ENCODE peak calls at places on chromosomes 2 and 18, in ten cellular contexts. H is transverse colon, A is foreskin keratinocyte, G is psoas muscle, V is keratinocyte, J is suprapubic skin, L is hepatocyte, B is tibial artery, U is stomach, D is upper lobe of right lung. F is an unnamed sample.

GRCh38 chr2:205087862-205088261 is 542.6 kb downstream of the PARD3B start:
- DNase-seq in H (no peak), A (no peak), G (no peak), V (no peak), J (no peak), L (no peak), B (no peak), U (no peak), D (no peak), F (no peak)

GRCh38 chr2:163733301-163733938 is 2.4 kb downstream of the FIGN start:
- DNase-seq in H (no peak), A (no peak), G (no peak), V (no peak), J (no peak), L (no peak), B (no peak), U (no peak), D (no peak), F (no peak)

GRCh38 chr2:45533771-45534170 is 77.3 kb downstream of the SRBD1 start:
- DNase-seq in H (no peak), A (no peak), G (no peak), V (no peak), J (no peak), L (no peak), B (no peak), U (no peak), D (no peak), F (no peak)

GRCh38 chr2:57598552-57598951 is 448.1 kb upstream of the VRK2 start:
- DNase-seq in H (no peak), A (no peak), G (no peak), V (no peak), J (no peak), L (no peak), B (no peak), U (no peak), D (no peak), F (no peak)

GRCh38 chr18:56158676-56159075 is 479.7 kb downstream of the TXNL1 start:
- DNase-seq in H (no peak), A (no peak), G (no peak), V (no peak), J (no peak), L (no peak), B (no peak), U (no peak), D (no peak), F (no peak)

GRCh38 chr2:20611077-20611843 is 39.6 kb downstream of the HS1BP3 start:
- DNase-seq in H (peak; percentile 58), A (no peak), G (peak; percentile 66), V (no peak), J (peak; percentile 82), L (peak; percentile 69), B (peak; percentile 93), U (peak; percentile 71), D (peak; percentile 78), F (no peak)

GRCh38 chr2:223060201-223060825 is 8.3 kb downstream of the KCNE4 start:
- DNase-seq in H (no peak), A (no peak), G (no peak), V (no peak), J (no peak), L (no peak), B (no peak), U (no peak), D (no peak), F (no peak)

GRCh38 chr2:235510305-235510704 is 16.5 kb downstream of the AGAP1 start:
- DNase-seq in H (peak; percentile 59), A (no peak), G (no peak), V (no peak), J (no peak), L (peak; percentile 21), B (no peak), U (no peak), D (no peak), F (no peak)

GRCh38 chr2:41965886-41966285 is 81.9 kb upstream of the PKDCC start:
- DNase-seq in H (peak; percentile 20), A (no peak), G (peak; percentile 59), V (no peak), J (no peak), L (no peak), B (peak; percentile 83), U (no peak), D (no peak), F (no peak)

GRCh38 chr2:177843188-177843587 is 229.4 kb downstream of the PDE11A start:
- DNase-seq in H (no peak), A (no peak), G (no peak), V (no peak), J (no peak), L (no peak), B (no peak), U (no peak), D (no peak), F (no peak)

GRCh38 chr2:101124684-101125366 is 26.4 kb downstream of the TBC1D8 start:
- DNase-seq in H (peak; percentile 71), A (peak; percentile 84), G (peak; percentile 82), V (peak; percentile 90), J (no peak), L (peak; percentile 81), B (peak; percentile 83), U (peak; percentile 78), D (peak; percentile 70), F (peak; percentile 72)

GRCh38 chr2:49255325-49256023 is 101.2 kb upstream of the FSHR start:
- DNase-seq in H (no peak), A (no peak), G (no peak), V (no peak), J (no peak), L (peak; percentile 10), B (no peak), U (no peak), D (no peak), F (no peak)

GRCh38 chr18:36843199-36843598 is 14.3 kb downstream of the KIAA1328 start:
- DNase-seq in H (no peak), A (no peak), G (no peak), V (no peak), J (no peak), L (no peak), B (no peak), U (no peak), D (no peak), F (no peak)

GRCh38 chr2:64019083-64019974 is at the start of gene VPS54:
- DNase-seq in H (peak; percentile 63), A (no peak), G (peak; percentile 70), V (no peak), J (peak; percentile 82), L (peak; percentile 86), B (peak; percentile 58), U (peak; percentile 59), D (peak; percentile 86), F (no peak)

GRCh38 chr2:174965992-174966789 is 39.0 kb downstream of the CHN1 start:
- DNase-seq in H (no peak), A (no peak), G (no peak), V (no peak), J (no peak), L (no peak), B (no peak), U (no peak), D (no peak), F (no peak)

GRCh38 chr18:77822552-77823138 is 573.0 kb downstream of the GALR1 start:
- DNase-seq in H (no peak), A (no peak), G (no peak), V (no peak), J (no peak), L (no peak), B (no peak), U (no peak), D (no peak), F (no peak)
- H3K27me3 ChIP-seq in H (no peaks in the 10 kb centered on the region), A (no peaks in the 10 kb centered on the region), G (no peaks in the 10 kb centered on the region), V (no peaks in the 10 kb centered on the region), J (no peaks in the 10 kb centered on the region), L (no peaks in the 10 kb centered on the region), B (no peaks in the 10 kb centered on the region), U (no peaks in the 10 kb centered on the region), D (no peaks in the 10 kb centered on the region), F (no peaks in the 10 kb centered on the region)

DNA sequence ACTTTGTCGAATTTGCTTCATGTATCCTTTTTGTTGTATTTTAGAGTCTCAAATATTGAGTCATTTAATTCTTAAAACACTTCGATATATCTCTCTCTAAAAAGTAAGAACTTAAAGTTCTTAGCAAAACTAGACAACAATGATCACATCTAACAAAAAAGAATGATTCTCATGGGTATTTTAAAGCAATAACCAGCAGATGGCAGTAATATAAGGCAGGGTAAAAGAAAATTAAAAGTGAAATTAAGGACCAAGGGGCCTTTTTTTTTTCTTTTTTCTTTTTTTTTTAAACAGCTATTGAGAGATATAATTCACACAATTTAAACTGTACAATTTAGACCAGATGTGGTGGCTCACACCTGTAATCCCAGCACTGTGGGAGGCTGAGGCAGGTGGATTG is 9.9 kb upstream of the AOX1 start:
- DNase-seq in H (no peak), A (no peak), G (no peak), V (no peak), J (no peak), L (no peak), B (no peak), U (no peak), D (no peak), F (no peak)
- TF ChIP-seq CTCF in H (peak; percentile 46), A (peak; percentile 60), G (peak; percentile 20), V (no peak), J (peak; percentile 14), L (peak; percentile 38), B (no peak), U (no peak), D (peak; percentile 45), F (peak; percentile 20)

DNA sequence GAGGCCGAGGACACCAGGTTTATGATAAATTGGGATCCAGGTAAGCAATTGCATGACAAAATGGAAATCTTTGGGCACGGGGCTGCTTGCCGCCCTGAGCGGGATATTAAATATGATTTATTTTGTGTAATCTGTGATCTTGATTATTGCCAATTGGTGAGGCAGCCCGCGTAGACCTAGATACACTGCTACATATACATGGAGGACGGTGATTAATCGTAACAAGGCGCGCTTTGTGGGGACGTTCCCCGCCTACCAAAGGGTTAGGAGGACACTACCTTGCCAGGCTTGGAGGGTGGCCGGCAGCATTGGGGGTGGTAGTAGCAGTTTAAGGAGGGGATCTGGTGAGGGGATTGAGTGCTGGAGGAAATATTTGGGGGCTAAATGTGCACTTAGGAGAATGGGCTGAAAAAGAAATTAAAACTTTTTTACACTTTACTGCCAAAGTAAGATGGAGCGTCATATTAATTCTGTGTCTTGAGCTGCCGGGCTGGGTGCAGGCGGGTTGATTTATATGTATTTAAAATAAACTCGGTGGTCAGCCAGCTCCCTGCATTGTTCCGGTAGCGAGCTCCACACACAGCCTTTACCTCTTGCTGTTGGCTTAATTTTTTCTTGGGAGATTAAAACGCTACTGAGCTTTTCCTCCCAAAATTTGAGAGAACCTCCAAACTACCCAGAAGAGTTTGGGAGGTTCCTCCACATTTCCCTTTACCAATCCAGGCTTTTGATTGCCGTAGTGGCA is 4.1 kb downstream of the HOXD3 start:
- DNase-seq in H (no peak), A (no peak), G (no peak), V (no peak), J (no peak), L (no peak), B (no peak), U (no peak), D (no peak), F (no peak)
- H3K27me3 ChIP-seq in H (peaks cover 98% of the 10 kb centered on the region), A (peaks cover 100% of the 10 kb centered on the region), G (peaks cover 8% of the 10 kb centered on the region), V (peaks cover 98% of the 10 kb centered on the region), J (peaks cover 99% of the 10 kb centered on the region), L (peaks cover 100% of the 10 kb centered on the region), B (peaks cover 90% of the 10 kb centered on the region), U (peaks cover 100% of the 10 kb centered on the region), D (peaks cover 100% of the 10 kb centered on the region), F (no peaks in the 10 kb centered on the region)

DNA sequence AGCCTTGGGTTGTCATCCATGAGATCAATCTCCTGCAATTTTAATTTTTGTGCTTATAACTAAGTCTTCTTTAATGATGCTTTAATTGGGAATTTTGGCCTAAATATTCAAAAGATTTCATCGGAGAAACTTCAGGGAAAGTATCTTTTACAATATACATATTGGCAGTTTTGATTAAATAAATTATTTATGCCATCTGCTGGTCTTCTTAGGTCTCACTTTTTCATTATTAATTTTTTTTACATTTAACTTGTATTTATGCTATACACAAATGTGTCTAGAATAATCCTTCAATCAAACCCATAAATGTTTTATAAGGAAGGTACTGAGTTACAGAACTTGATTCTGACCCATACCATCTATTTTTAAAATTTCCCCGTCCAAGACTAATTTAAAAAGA is 95.1 kb upstream of the XPO1 start:
- DNase-seq in H (no peak), A (no peak), G (no peak), V (no peak), J (no peak), L (no peak), B (no peak), U (no peak), D (no peak), F (no peak)
- TF ChIP-seq CTCF in H (no peak), A (peak; percentile 34), G (no peak), V (no peak), J (no peak), L (peak; percentile 14), B (no peak), U (no peak), D (peak; percentile 9), F (no peak)

F was measured in kidney epithelial cell.